ENCODE peak calls at places on chromosomes 16 and 17, in ten cellular contexts. One of them, this sample, is unnamed.

GRCh38 chr17:69763503-69763902 is 311.5 kb upstream of the KCNJ16 start:
- DNase-seq in mesendoderm: peak; percentile 59
- DNase-seq in uterus: no peak
- DNase-seq in cardiac muscle cell: peak; percentile 29
- DNase-seq in tibial artery: no peak
- DNase-seq in H9: no peak
- DNase-seq in esophagus muscularis mucosa: no peak
- DNase-seq in HCT116: no peak
- DNase-seq in right atrium auricular region: no peak
- DNase-seq in iPS DF 6.9: no peak
- DNase-seq in this sample: peak; percentile 69

GRCh38 chr16:68444058-68444657 is 4.2 kb downstream of the SMPD3 start:
- DNase-seq in H9: peak; percentile 76
- DNase-seq in right atrium auricular region: no peak
- DNase-seq in HCT116: no peak
- DNase-seq in cardiac muscle cell: peak; percentile 59
- DNase-seq in esophagus muscularis mucosa: no peak
- DNase-seq in mesendoderm: peak; percentile 78
- DNase-seq in tibial artery: no peak
- DNase-seq in uterus: no peak
- DNase-seq in iPS DF 6.9: peak; percentile 22
- DNase-seq in this sample: peak; percentile 51

GRCh38 chr17:62717589-62718342 is 90.3 kb downstream of the MRC2 start:
- DNase-seq in iPS DF 6.9: no peak
- DNase-seq in H9: peak; percentile 18
- DNase-seq in HCT116: no peak
- DNase-seq in esophagus muscularis mucosa: no peak
- DNase-seq in cardiac muscle cell: no peak
- DNase-seq in right atrium auricular region: no peak
- DNase-seq in uterus: no peak
- DNase-seq in mesendoderm: no peak
- DNase-seq in tibial artery: no peak
- DNase-seq in this sample: no peak

GRCh38 chr16:56669005-56669839 is at the start of gene MT1H:
- DNase-seq in esophagus muscularis mucosa: no peak
- DNase-seq in cardiac muscle cell: no peak
- DNase-seq in iPS DF 6.9: no peak
- DNase-seq in mesendoderm: no peak
- DNase-seq in uterus: no peak
- DNase-seq in tibial artery: no peak
- DNase-seq in right atrium auricular region: no peak
- DNase-seq in H9: peak; percentile 35
- DNase-seq in HCT116: no peak
- DNase-seq in this sample: no peak

GRCh38 chr16:50844840-50845239 is 103.0 kb downstream of the CYLD start:
- DNase-seq in cardiac muscle cell: no peak
- DNase-seq in HCT116: no peak
- DNase-seq in right atrium auricular region: no peak
- DNase-seq in iPS DF 6.9: no peak
- DNase-seq in esophagus muscularis mucosa: peak; percentile 90
- DNase-seq in mesendoderm: no peak
- DNase-seq in uterus: no peak
- DNase-seq in H9: no peak
- DNase-seq in tibial artery: no peak
- DNase-seq in this sample: no peak

GRCh38 chr17:50943575-50943933 is 77.4 kb upstream of the TOB1 start:
- DNase-seq in uterus: peak; percentile 16
- DNase-seq in mesendoderm: no peak
- DNase-seq in iPS DF 6.9: no peak
- DNase-seq in cardiac muscle cell: no peak
- DNase-seq in tibial artery: peak; percentile 54
- DNase-seq in right atrium auricular region: no peak
- DNase-seq in HCT116: no peak
- DNase-seq in H9: peak; percentile 28
- DNase-seq in esophagus muscularis mucosa: no peak
- DNase-seq in this sample: no peak

GRCh38 chr16:29320274-29320999 is 86.1 kb downstream of the NPIPB11 start:
- DNase-seq in H9: no peak
- DNase-seq in mesendoderm: no peak
- DNase-seq in esophagus muscularis mucosa: no peak
- DNase-seq in iPS DF 6.9: no peak
- DNase-seq in cardiac muscle cell: no peak
- DNase-seq in HCT116: no peak
- DNase-seq in uterus: no peak
- DNase-seq in tibial artery: no peak
- DNase-seq in right atrium auricular region: no peak
- DNase-seq in this sample: no peak

GRCh38 chr16:73064227-73064995 is 16.5 kb upstream of the ZFHX3 start:
- DNase-seq in uterus: no peak
- DNase-seq in cardiac muscle cell: peak; percentile 88
- DNase-seq in H9: peak; percentile 69
- DNase-seq in HCT116: no peak
- DNase-seq in tibial artery: peak; percentile 78
- DNase-seq in esophagus muscularis mucosa: no peak
- DNase-seq in iPS DF 6.9: no peak
- DNase-seq in mesendoderm: peak; percentile 69
- DNase-seq in right atrium auricular region: no peak
- DNase-seq in this sample: no peak

GRCh38 chr16:67170948-67171649 is 761 bp downstream of the NOL3 start:
- DNase-seq in HCT116: no peak
- DNase-seq in tibial artery: no peak
- DNase-seq in cardiac muscle cell: no peak
- DNase-seq in esophagus muscularis mucosa: no peak
- DNase-seq in iPS DF 6.9: no peak
- DNase-seq in uterus: no peak
- DNase-seq in right atrium auricular region: no peak
- DNase-seq in H9: no peak
- DNase-seq in mesendoderm: peak; percentile 34
- DNase-seq in this sample: no peak

GRCh38 chr16:67173323-67173722 is 3.0 kb downstream of the NOL3 start:
- DNase-seq in iPS DF 6.9: no peak
- DNase-seq in uterus: no peak
- DNase-seq in HCT116: no peak
- DNase-seq in tibial artery: no peak
- DNase-seq in H9: no peak
- DNase-seq in cardiac muscle cell: no peak
- DNase-seq in esophagus muscularis mucosa: no peak
- DNase-seq in right atrium auricular region: no peak
- DNase-seq in mesendoderm: no peak
- DNase-seq in this sample: no peak

GRCh38 chr16:67176662-67177061 is 6.3 kb downstream of the NOL3 start:
- DNase-seq in mesendoderm: no peak
- DNase-seq in cardiac muscle cell: no peak
- DNase-seq in iPS DF 6.9: no peak
- DNase-seq in tibial artery: no peak
- DNase-seq in HCT116: no peak
- DNase-seq in esophagus muscularis mucosa: no peak
- DNase-seq in uterus: no peak
- DNase-seq in right atrium auricular region: no peak
- DNase-seq in H9: no peak
- DNase-seq in this sample: no peak

GRCh38 chr16:67174706-67175231 is 4.4 kb downstream of the NOL3 start:
- DNase-seq in iPS DF 6.9: no peak
- DNase-seq in mesendoderm: no peak
- DNase-seq in esophagus muscularis mucosa: no peak
- DNase-seq in tibial artery: no peak
- DNase-seq in HCT116: no peak
- DNase-seq in uterus: no peak
- DNase-seq in right atrium auricular region: no peak
- DNase-seq in H9: no peak
- DNase-seq in cardiac muscle cell: no peak
- DNase-seq in this sample: no peak

DNA sequence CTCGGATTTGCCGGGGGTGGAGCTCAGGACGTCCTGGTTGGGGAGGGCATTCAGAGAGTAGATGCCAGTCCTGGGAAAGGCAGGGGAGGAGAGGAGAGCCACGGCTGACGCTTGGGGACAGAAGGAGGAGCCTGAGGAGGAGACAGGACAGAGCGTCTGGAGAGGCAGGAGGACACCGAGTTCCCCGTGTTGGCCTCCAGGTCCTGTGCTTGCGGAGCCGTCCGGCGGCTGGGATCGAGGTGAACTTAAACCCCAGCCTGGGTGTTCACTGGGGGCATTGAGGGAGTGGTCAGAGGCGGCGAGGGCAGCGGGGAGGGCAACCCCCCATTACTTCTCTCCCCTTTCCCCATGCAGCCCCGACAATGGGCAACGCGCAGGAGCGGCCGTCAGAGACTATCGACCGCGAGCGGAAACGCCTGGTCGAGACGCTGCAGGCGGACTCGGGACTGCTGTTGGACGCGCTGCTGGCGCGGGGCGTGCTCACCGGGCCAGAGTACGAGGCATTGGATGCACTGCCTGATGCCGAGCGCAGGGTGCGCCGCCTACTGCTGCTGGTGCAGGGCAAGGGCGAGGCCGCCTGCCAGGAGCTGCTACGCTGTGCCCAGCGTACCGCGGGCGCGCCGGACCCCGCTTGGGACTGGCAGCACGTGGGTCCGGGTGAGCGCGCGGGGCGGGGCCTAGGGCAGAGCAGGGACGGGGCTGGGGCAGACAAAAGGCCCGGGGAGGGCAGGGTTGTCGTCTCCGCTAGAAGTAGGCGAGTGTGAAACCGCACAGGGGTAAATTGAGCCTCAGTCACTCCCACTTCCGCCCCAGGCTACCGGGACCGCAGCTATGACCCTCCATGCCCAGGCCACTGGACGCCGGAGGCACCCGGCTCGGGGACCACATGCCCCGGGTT is 3.7 kb downstream of the NOL3 start:
- DNase-seq in HCT116: no peak
- DNase-seq in tibial artery: peak; percentile 97
- DNase-seq in uterus: peak; percentile 70
- DNase-seq in esophagus muscularis mucosa: peak; percentile 94
- DNase-seq in cardiac muscle cell: peak; percentile 87
- DNase-seq in mesendoderm: peak; percentile 78
- DNase-seq in H9: peak; percentile 84
- DNase-seq in iPS DF 6.9: no peak
- DNase-seq in right atrium auricular region: peak; percentile 91
- DNase-seq in this sample: peak; percentile 74
- H3K27ac ChIP-seq in HCT116: peak overlapping the region; percentile 97
- H3K27ac ChIP-seq in tibial artery: peak overlapping the region; percentile 96
- H3K27ac ChIP-seq in uterus: peak overlapping the region; percentile 73
- H3K27ac ChIP-seq in esophagus muscularis mucosa: peak overlapping the region; percentile 97
- H3K27ac ChIP-seq in cardiac muscle cell: no peak overlapping the region
- H3K27ac ChIP-seq in mesendoderm: no peak overlapping the region
- H3K27ac ChIP-seq in H9: no peak overlapping the region
- H3K27ac ChIP-seq in iPS DF 6.9: no peak overlapping the region
- H3K27ac ChIP-seq in right atrium auricular region: peak overlapping the region; percentile 96
- H3K27ac ChIP-seq in this sample: no peak overlapping the region

DNA sequence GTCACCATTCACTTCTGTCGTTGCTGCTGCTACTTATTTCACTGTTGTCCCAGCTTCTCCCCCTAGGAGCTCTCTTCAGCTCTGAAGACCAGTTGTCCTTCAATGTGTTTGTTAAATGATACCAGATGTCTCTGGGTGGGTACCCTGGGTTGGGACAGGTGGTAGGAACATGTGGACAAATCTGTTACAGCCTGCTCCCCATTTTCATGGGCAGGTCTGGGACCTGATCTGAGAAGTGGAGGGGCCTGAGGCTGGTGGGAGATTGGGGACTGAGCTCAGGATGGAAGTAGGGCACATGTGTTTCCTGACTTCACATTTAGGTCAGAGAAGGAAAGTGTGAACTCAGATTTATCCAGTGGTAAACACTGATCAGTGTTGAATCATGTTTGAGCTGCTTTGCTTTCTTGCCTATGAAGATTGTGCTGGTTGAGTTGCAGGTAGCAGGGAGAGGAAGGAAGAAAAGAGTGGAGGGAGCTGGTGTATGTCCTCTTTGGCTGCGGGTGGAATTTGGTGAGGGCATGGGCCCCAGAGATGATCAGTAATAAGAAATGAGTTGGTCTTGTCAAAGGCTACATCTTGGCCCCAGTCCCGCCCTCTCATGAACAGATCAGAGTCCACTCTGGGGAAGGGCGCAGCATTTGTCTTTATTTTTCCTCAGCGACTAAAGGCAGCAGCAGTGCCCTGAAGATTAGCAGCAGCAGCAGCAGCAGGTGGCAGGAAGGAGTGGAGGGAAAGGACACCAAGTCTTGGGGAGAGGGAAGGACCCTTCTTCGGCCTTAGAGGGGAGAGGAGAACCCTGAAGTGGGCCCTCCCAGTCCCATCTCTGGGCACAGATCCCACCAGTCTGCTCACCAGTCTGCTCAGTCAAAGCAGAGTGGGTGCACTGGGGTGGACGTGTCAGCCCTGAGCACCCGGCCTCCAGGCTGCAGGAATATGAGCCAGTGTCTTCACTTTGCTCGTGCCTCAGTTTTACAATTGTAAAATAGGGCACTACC is 6.1 kb upstream of the EFTUD2 start:
- DNase-seq in H9: no peak
- DNase-seq in right atrium auricular region: no peak
- DNase-seq in mesendoderm: no peak
- DNase-seq in tibial artery: peak; percentile 49
- DNase-seq in cardiac muscle cell: no peak
- DNase-seq in uterus: peak; percentile 9
- DNase-seq in HCT116: no peak
- DNase-seq in esophagus muscularis mucosa: no peak
- DNase-seq in iPS DF 6.9: no peak
- DNase-seq in this sample: no peak
- H3K27me3 ChIP-seq in H9: no peaks in the 10 kb centered on the region
- H3K27me3 ChIP-seq in right atrium auricular region: no peaks in the 10 kb centered on the region
- H3K27me3 ChIP-seq in mesendoderm: no peaks in the 10 kb centered on the region
- H3K27me3 ChIP-seq in tibial artery: peaks cover 3% of the 10 kb centered on the region
- H3K27me3 ChIP-seq in cardiac muscle cell: no peaks in the 10 kb centered on the region
- H3K27me3 ChIP-seq in uterus: no peaks in the 10 kb centered on the region
- H3K27me3 ChIP-seq in HCT116: no peaks in the 10 kb centered on the region
- H3K27me3 ChIP-seq in esophagus muscularis mucosa: peaks cover 4% of the 10 kb centered on the region
- H3K27me3 ChIP-seq in iPS DF 6.9: no peaks in the 10 kb centered on the region
- H3K27me3 ChIP-seq in this sample: no peaks in the 10 kb centered on the region

GRCh38 chr17:3890893-3891219 is 2.0 kb downstream of the CAMKK1 start:
- DNase-seq in esophagus muscularis mucosa: no peak
- DNase-seq in H9: no peak
- DNase-seq in uterus: no peak
- DNase-seq in right atrium auricular region: no peak
- DNase-seq in HCT116: no peak
- DNase-seq in mesendoderm: no peak
- DNase-seq in cardiac muscle cell: no peak
- DNase-seq in tibial artery: no peak
- DNase-seq in iPS DF 6.9: no peak
- DNase-seq in this sample: no peak
- H3K4me1 ChIP-seq in esophagus muscularis mucosa: peaks cover 95% of the 10 kb centered on the region
- H3K4me1 ChIP-seq in H9: peaks cover 2% of the 10 kb centered on the region
- H3K4me1 ChIP-seq in uterus: peaks cover 41% of the 10 kb centered on the region
- H3K4me1 ChIP-seq in right atrium auricular region: peaks cover 89% of the 10 kb centered on the region
- H3K4me1 ChIP-seq in HCT116: peaks cover 68% of the 10 kb centered on the region
- H3K4me1 ChIP-seq in mesendoderm: peaks cover 8% of the 10 kb centered on the region
- H3K4me1 ChIP-seq in cardiac muscle cell: peaks cover 22% of the 10 kb centered on the region
- H3K4me1 ChIP-seq in tibial artery: peaks cover 54% of the 10 kb centered on the region
- H3K4me1 ChIP-seq in iPS DF 6.9: peaks cover 16% of the 10 kb centered on the region
- H3K4me1 ChIP-seq in this sample: peaks cover 87% of the 10 kb centered on the region

DNA sequence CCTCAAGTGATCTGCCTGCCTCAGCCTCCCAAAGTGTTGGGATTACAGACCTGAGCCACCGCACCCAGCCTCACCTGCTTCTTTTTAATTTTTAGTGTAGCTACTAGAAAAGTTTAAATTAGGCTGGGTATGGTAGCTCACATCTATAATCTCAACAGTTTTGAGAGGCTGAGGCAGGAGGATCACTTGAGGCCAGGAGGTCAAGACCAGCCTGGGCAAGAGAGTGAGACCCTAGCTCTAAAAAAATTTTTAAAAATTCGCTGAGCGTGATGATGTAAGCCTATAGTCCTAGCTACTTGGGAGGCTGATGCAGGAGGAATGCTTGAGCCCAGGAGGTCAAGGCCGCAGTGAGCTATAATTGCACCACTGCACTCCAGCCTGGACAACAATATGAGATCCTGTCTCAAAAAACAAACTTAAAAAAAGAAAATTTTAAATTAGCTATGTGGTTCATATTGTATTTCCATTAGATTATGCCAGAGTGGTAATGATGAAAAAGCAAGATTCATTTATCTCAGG is 34.9 kb downstream of the TXNDC11 start:
- DNase-seq in tibial artery: no peak
- DNase-seq in right atrium auricular region: no peak
- DNase-seq in iPS DF 6.9: no peak
- DNase-seq in esophagus muscularis mucosa: no peak
- DNase-seq in uterus: no peak
- DNase-seq in cardiac muscle cell: no peak
- DNase-seq in HCT116: no peak
- DNase-seq in mesendoderm: no peak
- DNase-seq in H9: no peak
- DNase-seq in this sample: no peak
- H3K27ac ChIP-seq in tibial artery: no peak overlapping the region
- H3K27ac ChIP-seq in right atrium auricular region: peak overlapping the region; percentile 83
- H3K27ac ChIP-seq in iPS DF 6.9: no peak overlapping the region
- H3K27ac ChIP-seq in esophagus muscularis mucosa: no peak overlapping the region
- H3K27ac ChIP-seq in uterus: no peak overlapping the region
- H3K27ac ChIP-seq in cardiac muscle cell: no peak overlapping the region
- H3K27ac ChIP-seq in HCT116: no peak overlapping the region
- H3K27ac ChIP-seq in mesendoderm: no peak overlapping the region
- H3K27ac ChIP-seq in H9: no peak overlapping the region
- H3K27ac ChIP-seq in this sample: no peak overlapping the region

This sample was measured in SJSA1.